ENCODE peak calls at places on chromosome 1, in seven cellular contexts. H, M, T, O, R, G and L are unnamed samples.

GRCh38 chr1:217482356-217483102 is 148.4 kb downstream of the GPATCH2 start:
- DNase-seq in H (no peak), M (no peak), T (no peak), O (no peak), R (peak), G (peak), L (no peak)

GRCh38 chr1:89955311-89955710 is 39.6 kb upstream of the ZNF326 start:
- DNase-seq in H (no peak), M (no peak), T (no peak), O (no peak), R (no peak), G (no peak), L (no peak)

GRCh38 chr1:153262462-153263157 is 3.1 kb downstream of the LORICRIN start:
- DNase-seq in H (no peak), M (no peak), T (no peak), O (no peak), R (no peak), G (no peak), L (no peak)

GRCh38 chr1:209844695-209845404 is 17.1 kb downstream of the UTP25 start:
- DNase-seq in H (no peak), M (no peak), T (no peak), O (no peak), R (no peak), G (no peak), L (peak)

GRCh38 chr1:40078512-40079333 is 18.3 kb downstream of the PPT1 start:
- DNase-seq in H (no peak), M (peak), T (peak), O (peak), R (peak), G (peak), L (peak)

GRCh38 chr1:204695692-204696091 is 10.2 kb upstream of the LRRN2 start:
- DNase-seq in H (peak), M (no peak), T (no peak), O (no peak), R (no peak), G (no peak), L (no peak)

GRCh38 chr1:164841723-164842465 is 282.9 kb downstream of the PBX1 start:
- DNase-seq in H (no peak), M (no peak), T (no peak), O (no peak), R (no peak), G (no peak), L (no peak)

GRCh38 chr1:31954607-31955283 is 16.6 kb upstream of the PTP4A2 start:
- DNase-seq in H (peak), M (no peak), T (peak), O (peak), R (no peak), G (peak), L (no peak)

GRCh38 chr1:215344534-215344933 is 222.6 kb upstream of the KCTD3 start:
- DNase-seq in H (no peak), M (no peak), T (no peak), O (no peak), R (no peak), G (no peak), L (no peak)

GRCh38 chr1:208437416-208437815 is 193.2 kb upstream of the PLXNA2 start:
- DNase-seq in H (no peak), M (no peak), T (no peak), O (no peak), R (no peak), G (peak), L (no peak)

GRCh38 chr1:38003261-38004250 is 1.8 kb downstream of the FHL3 start:
- DNase-seq in H (no peak), M (no peak), T (no peak), O (no peak), R (no peak), G (peak), L (no peak)

GRCh38 chr1:47759581-47760247 is 237.5 kb downstream of the TRABD2B start:
- DNase-seq in H (no peak), M (no peak), T (peak), O (no peak), R (no peak), G (no peak), L (no peak)

GRCh38 chr1:224203243-224204016 is 20.4 kb downstream of the DEGS1 start:
- DNase-seq in H (peak), M (no peak), T (peak), O (peak), R (no peak), G (peak), L (no peak)

GRCh38 chr1:198529414-198529813 is 11.1 kb downstream of the ATP6V1G3 start:
- DNase-seq in H (no peak), M (no peak), T (no peak), O (no peak), R (no peak), G (peak), L (no peak)

GRCh38 chr1:98325646-98326441 is 335.7 kb upstream of the SNX7 start:
- DNase-seq in H (peak), M (no peak), T (peak), O (no peak), R (no peak), G (peak), L (no peak)